ENCODE peak calls at places on chromosomes 3 and 15, in four cellular contexts. G, T, E and D are unnamed samples.

GRCh38 chr3:49738067-49738713 is 14.4 kb upstream of the GMPPB start:
- DNase-seq in G (no peak), T (no peak), E (no peak), D (no peak)

GRCh38 chr3:107676469-107677309 is 153.9 kb downstream of the BBX start:
- DNase-seq in G (no peak), T (no peak), E (peak; percentile 51), D (no peak)

GRCh38 chr3:129063091-129063640 is 2.6 kb downstream of the GP9 start:
- DNase-seq in G (no peak), T (no peak), E (no peak), D (no peak)

GRCh38 chr3:37531071-37531720 is 330.5 kb upstream of the CTDSPL start:
- DNase-seq in G (no peak), T (no peak), E (no peak), D (no peak)

GRCh38 chr3:16864610-16865313 is 20.0 kb upstream of the PLCL2 start:
- DNase-seq in G (no peak), T (no peak), E (peak; percentile 64), D (no peak)

GRCh38 chr3:105842943-105843342 is 25.9 kb downstream of the CBLB start:
- DNase-seq in G (no peak), T (no peak), E (no peak), D (no peak)

GRCh38 chr15:22786868-22787698 is 639 bp downstream of the NIPA1 start:
- DNase-seq in G (peak; percentile 33), T (peak; percentile 45), E (peak; percentile 29), D (peak; percentile 69)

GRCh38 chr3:141039573-141039972 is 11.6 kb upstream of the SPSB4 start:
- DNase-seq in G (no peak), T (no peak), E (no peak), D (no peak)

GRCh38 chr3:74861211-74861610 is 246.8 kb upstream of the CNTN3 start:
- DNase-seq in G (no peak), T (no peak), E (no peak), D (no peak)

GRCh38 chr15:85408270-85408746 is 27.9 kb downstream of the AKAP13 start:
- DNase-seq in G (no peak), T (no peak), E (no peak), D (no peak)

GRCh38 chr3:190012314-190012782 is 108.3 kb downstream of the P3H2 start:
- DNase-seq in G (no peak), T (peak; percentile 67), E (peak; percentile 52), D (no peak)

GRCh38 chr3:168250415-168250861 is 154.7 kb upstream of the GOLIM4 start:
- DNase-seq in G (no peak), T (no peak), E (peak; percentile 3), D (no peak)

GRCh38 chr15:56598991-56599390 is 134.1 kb upstream of the MNS1 start:
- DNase-seq in G (no peak), T (peak; percentile 35), E (peak; percentile 3), D (no peak)

GRCh38 chr3:4740397-4741105 is 238.7 kb upstream of the BHLHE40 start:
- DNase-seq in G (no peak), T (no peak), E (peak; percentile 60), D (no peak)

GRCh38 chr15:56272474-56272873 is 28.8 kb upstream of the RFX7 start:
- DNase-seq in G (no peak), T (no peak), E (no peak), D (no peak)

GRCh38 chr15:63054281-63054683 is 11.7 kb downstream of the TPM1 start:
- DNase-seq in G (peak; percentile 36), T (no peak), E (no peak), D (no peak)

GRCh38 chr15:53328341-53328740 is 431.1 kb downstream of the WDR72 start:
- DNase-seq in G (no peak), T (peak; percentile 17), E (no peak), D (no peak)

GRCh38 chr15:71806452-71806931 is 3.9 kb upstream of the NR2E3 start:
- DNase-seq in G (no peak), T (peak; percentile 25), E (peak; percentile 74), D (no peak)

GRCh38 chr15:70299931-70300858 is 202.5 kb upstream of the TLE3 start:
- DNase-seq in G (no peak), T (no peak), E (no peak), D (peak; percentile 90)

GRCh38 chr3:1232276-1232675 is 139.5 kb downstream of the CNTN6 start:
- DNase-seq in G (no peak), T (no peak), E (no peak), D (no peak)

GRCh38 chr3:125054436-125055164 is 1.2 kb downstream of the HEG1 start:
- DNase-seq in G (peak; percentile 30), T (peak; percentile 43), E (peak; percentile 68), D (no peak)

GRCh38 chr3:125052671-125053303 is 3.0 kb downstream of the HEG1 start:
- DNase-seq in G (no peak), T (peak; percentile 40), E (peak; percentile 81), D (peak; percentile 45)

GRCh38 chr3:125055165-125055912 is 458 bp downstream of the HEG1 start:
- DNase-seq in G (no peak), T (no peak), E (peak; percentile 29), D (no peak)

GRCh38 chr3:125051715-125052581 is 3.8 kb downstream of the HEG1 start:
- DNase-seq in G (peak; percentile 41), T (peak; percentile 67), E (peak; percentile 79), D (peak; percentile 52)

GRCh38 chr3:125053304-125053699 is 2.5 kb downstream of the HEG1 start:
- DNase-seq in G (no peak), T (no peak), E (no peak), D (no peak)
- H3K4me1 ChIP-seq in G (peaks cover 4% of the 10 kb centered on the region), T (peaks cover 71% of the 10 kb centered on the region), E (peaks cover 58% of the 10 kb centered on the region), D (peaks cover 12% of the 10 kb centered on the region)

GRCh38 chr3:127763337-127763736 is 59.0 kb downstream of the MGLL start:
- DNase-seq in G (no peak), T (no peak), E (no peak), D (no peak)

GRCh38 chr3:127763816-127764215 is 58.5 kb downstream of the MGLL start:
- DNase-seq in G (no peak), T (no peak), E (no peak), D (no peak)

GRCh38 chr3:127762787-127763105 is 59.6 kb downstream of the MGLL start:
- DNase-seq in G (no peak), T (no peak), E (no peak), D (no peak)

GRCh38 chr3:127761101-127761802 is 61.1 kb downstream of the MGLL start:
- DNase-seq in G (no peak), T (no peak), E (no peak), D (no peak)

DNA sequence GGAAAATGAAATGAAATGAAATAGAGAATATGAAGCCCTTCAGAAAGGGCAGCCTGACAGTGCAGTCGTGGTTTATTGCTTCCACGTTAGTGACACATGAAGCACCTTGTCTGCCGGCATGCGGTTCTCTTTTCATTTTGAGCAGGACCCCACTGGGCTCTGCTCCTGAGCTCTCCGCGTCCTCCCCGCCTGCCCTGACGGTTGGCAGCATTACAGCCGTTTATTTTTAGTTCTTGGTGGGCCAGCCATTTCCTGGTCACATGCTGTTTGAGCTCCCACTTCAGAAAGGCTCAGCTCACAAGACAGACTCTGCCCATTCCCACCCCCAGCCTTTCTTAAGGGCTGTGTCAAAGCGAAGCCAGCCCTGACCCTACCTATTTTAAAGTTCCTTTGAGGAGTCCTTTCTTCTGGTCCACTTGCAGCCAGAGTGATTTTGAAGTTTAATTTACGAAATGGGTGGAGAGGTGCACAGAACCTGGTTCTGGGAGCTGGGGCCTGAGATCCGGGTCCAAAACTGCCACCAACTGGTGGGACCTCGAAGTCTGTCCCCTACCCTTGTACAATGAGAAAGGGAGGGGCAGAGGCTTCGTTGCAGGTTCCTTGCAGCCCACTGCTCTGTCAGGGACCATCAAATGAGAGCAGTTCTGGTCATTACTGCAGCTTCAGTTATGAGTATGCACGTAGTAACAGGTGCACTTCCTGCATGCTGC is 60.1 kb downstream of the MGLL start:
- DNase-seq in G (no peak), T (no peak), E (no peak), D (peak; percentile 48)
- H3K27ac ChIP-seq in G (no peak overlapping the region), T (no peak overlapping the region), E (peak overlapping the region; percentile 87), D (peak overlapping the region; percentile 17)

DNA sequence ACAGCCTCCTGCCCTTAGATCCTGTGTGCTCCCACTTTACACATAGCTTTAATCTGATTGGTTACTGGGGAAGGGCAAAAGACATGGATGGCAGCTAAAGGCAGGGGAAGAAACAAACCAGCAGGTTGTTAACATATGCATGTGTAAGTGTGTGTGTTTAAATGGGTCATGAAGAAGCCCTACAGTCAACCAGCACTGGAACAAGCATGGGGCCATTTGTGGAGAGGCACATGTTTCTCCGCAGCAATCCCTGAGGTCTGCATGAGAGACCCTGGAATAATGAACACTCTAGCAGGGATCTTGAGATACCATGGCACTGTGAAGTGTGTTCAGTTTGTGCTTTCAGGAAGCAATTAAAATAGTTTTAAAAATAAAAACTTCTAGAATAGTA is 6.0 kb downstream of the KLF13 start:
- DNase-seq in G (no peak), T (no peak), E (no peak), D (peak; percentile 6)
- H3K4me1 ChIP-seq in G (peaks cover 26% of the 10 kb centered on the region), T (peaks cover 8% of the 10 kb centered on the region), E (peaks cover 20% of the 10 kb centered on the region), D (peaks cover 41% of the 10 kb centered on the region)

DNA sequence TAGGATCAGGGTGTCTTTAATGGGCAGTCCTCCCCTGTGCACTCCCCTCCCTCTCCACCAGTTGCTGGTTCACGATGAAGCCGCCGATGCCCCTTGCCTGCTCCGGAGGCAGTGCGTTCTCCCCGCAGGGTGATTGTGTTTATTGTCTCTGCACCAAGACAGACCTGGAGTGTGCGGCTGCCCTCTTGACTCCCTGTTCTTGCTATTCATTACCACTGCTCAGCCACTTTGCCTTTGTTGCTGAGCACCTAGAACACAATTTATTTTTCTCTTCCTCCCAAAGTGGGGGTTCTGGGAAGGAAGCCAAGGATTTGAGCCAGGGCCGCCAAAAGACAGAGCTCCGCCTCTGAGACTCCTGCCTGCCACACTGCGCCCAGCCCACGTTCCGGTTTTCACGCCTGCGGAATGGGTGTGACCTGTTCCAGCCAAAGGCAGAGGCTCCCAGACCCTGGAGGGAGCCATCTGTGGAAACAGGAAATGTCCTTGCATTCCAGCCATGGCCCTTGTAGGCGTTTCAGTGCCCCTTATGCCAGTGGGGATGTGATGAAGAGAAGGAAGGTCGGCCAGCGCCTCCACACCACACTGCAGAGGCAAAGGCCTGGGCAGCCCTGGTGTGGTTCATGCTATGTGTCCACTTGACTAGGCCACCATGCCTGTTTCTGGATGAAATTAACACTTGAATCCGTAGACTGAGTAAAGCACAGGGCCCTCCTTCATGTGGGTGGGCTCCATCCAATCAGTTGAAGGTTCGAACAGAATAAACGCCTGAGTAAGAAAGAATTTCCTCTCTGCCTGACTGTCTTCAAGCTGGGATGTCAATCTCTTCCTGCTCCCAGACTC is 85.8 kb downstream of the HMG20A start:
- DNase-seq in G (peak; percentile 82), T (peak; percentile 46), E (peak; percentile 79), D (peak; percentile 52)
- H3K27ac ChIP-seq in G (peak overlapping the region; percentile 34), T (peak overlapping the region; percentile 73), E (no peak overlapping the region), D (peak overlapping the region; percentile 3)